ENCODE peak calls at places on chromosomes 12 and 14, in six cellular contexts. X is kidney tubule cell; W is renal cortical epithelial cell; R is heart left ventricle; D is caudate nucleus; K is stimulated activated CD8-positive, alpha-beta memory T cell treated with anti-CD3 and anti-CD28 coated beads, Interleukin-7, amount 100 ng/mL, for 24 hours. V is an unnamed sample.

GRCh38 chr12:52246720-52247621 is 13.9 kb downstream of the KRT7 start:
- DNase-seq in D (no peak), R (no peak), W (peak; percentile 70), X (peak; percentile 77), K (no peak), V (peak; percentile 34)

GRCh38 chr14:89000007-89000942 is 175.8 kb downstream of the TTC8 start:
- DNase-seq in W (peak; percentile 97), D (no peak), R (peak; percentile 27), X (peak; percentile 97), K (no peak), V (peak; percentile 97)

GRCh38 chr12:112308652-112309051 is 73.6 kb downstream of the HECTD4 start:
- DNase-seq in R (no peak), X (peak; percentile 30), W (no peak), K (no peak), D (no peak), V (no peak)

GRCh38 chr14:32186248-32186647 is 15.6 kb upstream of the RNU6-7 start:
- DNase-seq in K (no peak), W (no peak), R (no peak), D (no peak), X (no peak), V (no peak)

GRCh38 chr12:88553941-88554658 is 26.2 kb downstream of the KITLG start:
- DNase-seq in K (no peak), X (peak; percentile 78), W (peak; percentile 92), R (no peak), D (no peak), V (peak; percentile 53)

GRCh38 chr12:22971247-22971646 is 346.3 kb downstream of the ETNK1 start:
- DNase-seq in W (no peak), K (no peak), D (no peak), X (no peak), R (no peak), V (no peak)

GRCh38 chr14:58733451-58734208 is 95.9 kb downstream of the DACT1 start:
- DNase-seq in D (no peak), X (no peak), R (no peak), W (no peak), K (no peak), V (no peak)

GRCh38 chr14:102325791-102326345 is 6.3 kb downstream of the ZNF839 start:
- DNase-seq in D (no peak), W (no peak), R (no peak), K (no peak), X (no peak), V (peak; percentile 22)

GRCh38 chr12:138898-139534 is 72.4 kb downstream of the IQSEC3 start:
- DNase-seq in R (peak; percentile 52), X (no peak), K (no peak), D (no peak), W (no peak), V (peak; percentile 23)

V was measured in Daoy.